ENCODE peak calls at places on chromosome 7, in nine cellular contexts. Z is GM23338, S is left lung, A is cardiac muscle cell, H is IMR-90, V is AG04450, P is brain microvascular endothelial cell, Y is psoas muscle, J is stomach. F is an unnamed sample.
A peak's percentile ranks its signal among the peaks of the same experiment; 100 is the strongest.

GRCh38 chr7:106178593-106179134 is 66.6 kb upstream of the SYPL1 start:
- DNase-seq in A (no peak), H (peak; percentile 57), Y (no peak), S (no peak), Z (no peak), V (no peak), P (peak; percentile 39), J (peak; percentile 55), F (no peak)

GRCh38 chr7:140684066-140684950 is 11.6 kb downstream of the ADCK2 start:
- DNase-seq in S (no peak), Y (no peak), V (no peak), A (no peak), P (no peak), H (no peak), Z (no peak), J (no peak), F (no peak)

GRCh38 chr7:92653136-92653535 is 62.9 kb upstream of the FAM133B start:
- DNase-seq in Y (no peak), S (no peak), V (no peak), P (no peak), J (no peak), Z (no peak), H (no peak), A (peak; percentile 13), F (no peak)

GRCh38 chr7:55185321-55185802 is 166.5 kb downstream of the EGFR start:
- DNase-seq in H (peak; percentile 35), V (no peak), J (no peak), P (no peak), Z (no peak), S (no peak), A (no peak), Y (no peak), F (no peak)

GRCh38 chr7:132380065-132380464 is 196.2 kb downstream of the PLXNA4 start:
- DNase-seq in A (peak; percentile 42), H (no peak), V (no peak), S (no peak), J (no peak), P (no peak), Y (no peak), Z (peak; percentile 53), F (peak; percentile 78)

GRCh38 chr7:124783271-124783670 is 17.7 kb upstream of the GPR37 start:
- DNase-seq in Z (no peak), Y (no peak), J (no peak), A (no peak), S (no peak), H (no peak), P (no peak), V (no peak), F (no peak)

GRCh38 chr7:144379791-144380384 is 23.6 kb downstream of the NOBOX start:
- DNase-seq in H (no peak), S (no peak), J (no peak), A (no peak), Y (no peak), P (no peak), Z (no peak), V (no peak), F (no peak)

GRCh38 chr7:111633878-111634277 is 71.6 kb upstream of the IMMP2L start:
- DNase-seq in J (no peak), H (no peak), S (no peak), A (no peak), Z (no peak), Y (no peak), V (no peak), P (no peak), F (no peak)

GRCh38 chr7:144830811-144831210 is 5.0 kb downstream of the TPK1 start:
- DNase-seq in P (peak; percentile 44), H (peak; percentile 4), S (no peak), Y (no peak), J (no peak), V (no peak), A (no peak), Z (no peak), F (no peak)

GRCh38 chr7:79880312-79880711 is 254.3 kb upstream of the GNAI1 start:
- DNase-seq in A (no peak), Z (no peak), P (no peak), H (no peak), S (no peak), Y (no peak), V (no peak), J (no peak), F (no peak)
- TF ChIP-seq CTCF in A (no peak), Z (no peak), P (no peak), H (no peak), S (no peak), Y (no peak), V (no peak), J (no peak), F (no peak)

GRCh38 chr7:155457544-155458316 is at the start of gene EN2:
- DNase-seq in J (no peak), V (no peak), H (no peak), Z (peak; percentile 39), Y (no peak), S (no peak), P (no peak), A (peak; percentile 30), F (peak; percentile 30)

GRCh38 chr7:155455776-155456516 is 2.0 kb upstream of the EN2 start:
- DNase-seq in A (no peak), H (no peak), S (no peak), P (no peak), J (no peak), Y (no peak), V (no peak), Z (no peak), F (no peak)

GRCh38 chr7:155456772-155457543 is 971 bp upstream of the EN2 start:
- DNase-seq in H (peak; percentile 31), V (no peak), S (peak; percentile 61), P (peak; percentile 8), Z (peak; percentile 84), Y (peak; percentile 79), J (peak; percentile 42), A (peak; percentile 81), F (peak; percentile 77)

GRCh38 chr7:155455132-155455693 is 2.7 kb upstream of the EN2 start:
- DNase-seq in V (no peak), J (no peak), P (no peak), S (no peak), Z (no peak), Y (no peak), H (no peak), A (no peak), F (no peak)

DNA sequence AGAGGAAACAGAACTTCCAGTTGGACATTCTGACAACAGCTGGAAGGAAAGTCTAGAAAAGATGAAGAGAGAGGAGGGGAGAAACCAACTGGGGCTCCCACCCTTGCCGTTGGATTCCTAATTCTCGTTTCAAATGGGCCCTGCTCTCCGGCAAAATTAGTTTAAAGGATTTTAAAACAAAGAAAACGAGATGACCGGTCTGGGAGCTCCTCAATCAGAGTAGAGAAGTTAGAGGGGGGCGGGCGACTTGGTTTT is 1.5 kb upstream of the EN2 start:
- DNase-seq in V (no peak), H (no peak), S (no peak), Z (no peak), Y (no peak), P (no peak), J (no peak), A (no peak), F (no peak)
- H3K27me3 ChIP-seq in V (peaks cover 76% of the 10 kb centered on the region), H (peaks cover 90% of the 10 kb centered on the region), S (peaks cover 95% of the 10 kb centered on the region), Z (peaks cover 97% of the 10 kb centered on the region), Y (peaks cover 67% of the 10 kb centered on the region), P (peaks cover 94% of the 10 kb centered on the region), J (peaks cover 97% of the 10 kb centered on the region), A (peaks cover 97% of the 10 kb centered on the region), F (peaks cover 2% of the 10 kb centered on the region)

DNA sequence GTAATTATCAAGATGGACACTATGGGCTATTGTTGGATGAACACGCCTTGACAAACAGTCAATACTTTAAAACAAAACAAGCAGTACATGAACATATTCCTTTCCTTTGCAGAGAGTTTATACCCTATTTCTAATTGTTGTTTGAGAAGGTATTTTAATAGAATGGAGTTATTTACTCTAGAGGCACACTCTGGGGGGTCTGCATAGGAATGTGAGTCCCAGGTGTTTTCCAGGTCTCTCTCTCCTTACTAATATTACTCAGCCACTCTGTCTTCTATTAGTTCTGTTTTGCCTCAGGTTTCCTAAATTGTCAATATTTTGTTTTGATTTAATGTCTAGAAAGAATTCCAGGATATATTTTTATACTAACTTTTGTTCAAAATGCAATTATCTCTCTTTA is 1091.4 kb downstream of the CNTNAP2 start:
- DNase-seq in J (no peak), P (no peak), V (no peak), H (no peak), Y (no peak), Z (peak; percentile 58), A (no peak), S (no peak), F (no peak)
- H3K4me3 ChIP-seq in J (no peak overlapping the region), P (no peak overlapping the region), V (no peak overlapping the region), H (no peak overlapping the region), Y (no peak overlapping the region), Z (no peak overlapping the region), A (no peak overlapping the region), S (no peak overlapping the region), F (no peak overlapping the region)

GRCh38 chr7:33062023-33062781 is at the start of gene NT5C3A:
- DNase-seq in S (peak; percentile 42), J (peak; percentile 38), H (no peak), Y (peak; percentile 15), V (no peak), Z (peak; percentile 64), A (peak; percentile 58), P (peak; percentile 19), F (no peak)
- TF ChIP-seq CTCF in S (no peak), J (no peak), H (no peak), Y (no peak), V (no peak), Z (no peak), A (no peak), P (no peak), F (peak; percentile 14)

GRCh38 chr7:1703475-1704325 is 33.6 kb downstream of the ELFN1 start:
- DNase-seq in Y (no peak), H (no peak), P (no peak), J (peak; percentile 19), V (no peak), Z (peak; percentile 42), A (no peak), S (peak; percentile 10), F (no peak)

GRCh38 chr7:1705856-1706255 is 35.8 kb downstream of the ELFN1 start:
- DNase-seq in J (peak; percentile 15), P (no peak), Z (no peak), V (no peak), S (peak; percentile 2), Y (no peak), H (no peak), A (no peak), F (peak; percentile 5)

GRCh38 chr7:1705339-1705738 is 35.3 kb downstream of the ELFN1 start:
- DNase-seq in J (peak; percentile 22), P (no peak), Z (no peak), V (no peak), S (peak; percentile 27), H (no peak), A (no peak), Y (no peak), F (no peak)

GRCh38 chr7:1706381-1706720 is 36.3 kb downstream of the ELFN1 start:
- DNase-seq in S (peak; percentile 18), V (no peak), P (no peak), H (no peak), Z (no peak), Y (no peak), A (no peak), J (peak; percentile 20), F (no peak)

GRCh38 chr7:1704326-1705241 is 34.5 kb downstream of the ELFN1 start:
- DNase-seq in V (no peak), J (no peak), Y (no peak), H (no peak), S (peak; percentile 19), Z (no peak), P (no peak), A (no peak), F (no peak)
- H3K27me3 ChIP-seq in V (no peaks in the 10 kb centered on the region), J (peaks cover 13% of the 10 kb centered on the region), Y (peaks cover 7% of the 10 kb centered on the region), H (peaks cover 2% of the 10 kb centered on the region), S (no peaks in the 10 kb centered on the region), Z (no peaks in the 10 kb centered on the region), P (no peaks in the 10 kb centered on the region), A (no peaks in the 10 kb centered on the region), F (no peaks in the 10 kb centered on the region)

F was measured in ovary.